ENCODE peak calls at places on chromosomes 3 and 15, in five cellular contexts. E is neural crest cell, H is RWPE1, Q is posterior vena cava, R is HepG2. V is an unnamed sample.

GRCh38 chr3:147701195-147701594 is 292.0 kb downstream of the ZIC1 start:
- DNase-seq in E (no peak), H (no peak), Q (no peak), R (no peak), V (no peak)

GRCh38 chr3:176579741-176580185 is 617.5 kb downstream of the TBL1XR1 start:
- DNase-seq in E (no peak), H (no peak), Q (no peak), R (no peak), V (no peak)

GRCh38 chr15:98653686-98654085 is 5.3 kb downstream of the IGF1R start:
- DNase-seq in E (no peak), H (no peak), Q (no peak), R (no peak), V (no peak)

GRCh38 chr3:123068227-123069020 is 1.6 kb downstream of the PDIA5 start:
- DNase-seq in E (no peak), H (peak), Q (no peak), R (peak), V (no peak)

GRCh38 chr3:38125305-38126120 is 11.4 kb downstream of the ACAA1 start:
- DNase-seq in E (no peak), H (no peak), Q (peak), R (no peak), V (no peak)

GRCh38 chr3:15284121-15284889 is 48.1 kb downstream of the SH3BP5 start:
- DNase-seq in E (no peak), H (no peak), Q (no peak), R (no peak), V (no peak)

GRCh38 chr3:143998266-143998665 is 26.6 kb downstream of the DIPK2A start:
- DNase-seq in E (no peak), H (no peak), Q (no peak), R (no peak), V (no peak)

GRCh38 chr3:127012091-127012490 is 29.2 kb downstream of the PLXNA1 start:
- DNase-seq in E (no peak), H (peak), Q (no peak), R (no peak), V (no peak)

GRCh38 chr3:189490337-189490736 is 140.9 kb upstream of the TP63 start:
- DNase-seq in E (no peak), H (peak), Q (no peak), R (no peak), V (no peak)

GRCh38 chr3:128366652-128367051 is 100.0 kb downstream of the DNAJB8 start:
- DNase-seq in E (no peak), H (no peak), Q (no peak), R (peak), V (no peak)

GRCh38 chr3:88985491-88985890 is 121.9 kb upstream of the EPHA3 start:
- DNase-seq in E (no peak), H (no peak), Q (no peak), R (no peak), V (no peak)

GRCh38 chr15:25785643-25786029 is 77.5 kb downstream of the ATP10A start:
- DNase-seq in E (no peak), H (no peak), Q (no peak), R (no peak), V (no peak)

GRCh38 chr3:71849674-71850073 is 64.7 kb upstream of the PROK2 start:
- DNase-seq in E (no peak), H (peak), Q (no peak), R (no peak), V (no peak)

GRCh38 chr3:58640700-58641372 is 25.7 kb downstream of the FAM3D start:
- DNase-seq in E (peak), H (peak), Q (peak), R (peak), V (peak)

GRCh38 chr3:61892881-61893280 is 331.5 kb downstream of the PTPRG start:
- DNase-seq in E (no peak), H (no peak), Q (no peak), R (no peak), V (no peak)

GRCh38 chr3:183481582-183481981 is 53.2 kb upstream of the MCF2L2 start:
- DNase-seq in E (no peak), H (peak), Q (no peak), R (no peak), V (no peak)